ENCODE peak calls at places on chromosomes 11 and 22, in ten cellular contexts. One of them, this sample, is unnamed.

GRCh38 chr11:772429-773390 is 4.6 kb downstream of the GATD1 start:
- DNase-seq in choroid plexus epithelial cell: no peak
- DNase-seq in tibial nerve: no peak
- DNase-seq in right lobe of liver: no peak
- DNase-seq in neural progenitor cell: peak
- DNase-seq in GM12865: no peak
- DNase-seq in aorta: peak
- DNase-seq in fibroblast of mammary gland: no peak
- DNase-seq in OCI-LY7: no peak
- DNase-seq in mesenchymal stem cell: no peak
- DNase-seq in this sample: peak

GRCh38 chr22:39997421-39997820 is 2.7 kb downstream of the FAM83F start:
- DNase-seq in neural progenitor cell: no peak
- DNase-seq in fibroblast of mammary gland: no peak
- DNase-seq in aorta: no peak
- DNase-seq in choroid plexus epithelial cell: no peak
- DNase-seq in tibial nerve: no peak
- DNase-seq in mesenchymal stem cell: no peak
- DNase-seq in right lobe of liver: no peak
- DNase-seq in GM12865: no peak
- DNase-seq in OCI-LY7: no peak
- DNase-seq in this sample: no peak

GRCh38 chr22:27952779-27953178 is 33.7 kb upstream of the PITPNB start:
- DNase-seq in aorta: no peak
- DNase-seq in neural progenitor cell: no peak
- DNase-seq in OCI-LY7: no peak
- DNase-seq in fibroblast of mammary gland: peak
- DNase-seq in choroid plexus epithelial cell: peak
- DNase-seq in GM12865: no peak
- DNase-seq in right lobe of liver: no peak
- DNase-seq in tibial nerve: no peak
- DNase-seq in mesenchymal stem cell: no peak
- DNase-seq in this sample: no peak

GRCh38 chr11:75579841-75580240 is 17.8 kb downstream of the SERPINH1 start:
- DNase-seq in aorta: no peak
- DNase-seq in GM12865: no peak
- DNase-seq in choroid plexus epithelial cell: no peak
- DNase-seq in OCI-LY7: no peak
- DNase-seq in fibroblast of mammary gland: no peak
- DNase-seq in tibial nerve: no peak
- DNase-seq in right lobe of liver: no peak
- DNase-seq in mesenchymal stem cell: no peak
- DNase-seq in neural progenitor cell: no peak
- DNase-seq in this sample: no peak

GRCh38 chr22:29994027-29994715 is 86.1 kb upstream of the HORMAD2 start:
- DNase-seq in mesenchymal stem cell: peak
- DNase-seq in GM12865: no peak
- DNase-seq in OCI-LY7: no peak
- DNase-seq in aorta: no peak
- DNase-seq in neural progenitor cell: no peak
- DNase-seq in tibial nerve: no peak
- DNase-seq in fibroblast of mammary gland: peak
- DNase-seq in choroid plexus epithelial cell: peak
- DNase-seq in right lobe of liver: no peak
- DNase-seq in this sample: no peak

GRCh38 chr11:69896250-69896649 is 77.0 kb upstream of the FGF3 start:
- DNase-seq in OCI-LY7: no peak
- DNase-seq in fibroblast of mammary gland: no peak
- DNase-seq in neural progenitor cell: no peak
- DNase-seq in choroid plexus epithelial cell: no peak
- DNase-seq in aorta: no peak
- DNase-seq in mesenchymal stem cell: peak
- DNase-seq in right lobe of liver: no peak
- DNase-seq in tibial nerve: no peak
- DNase-seq in GM12865: no peak
- DNase-seq in this sample: no peak

GRCh38 chr22:25081409-25081824 is 118.2 kb upstream of the CRYBB3 start:
- DNase-seq in fibroblast of mammary gland: peak
- DNase-seq in choroid plexus epithelial cell: peak
- DNase-seq in GM12865: peak
- DNase-seq in right lobe of liver: no peak
- DNase-seq in aorta: no peak
- DNase-seq in mesenchymal stem cell: peak
- DNase-seq in OCI-LY7: peak
- DNase-seq in neural progenitor cell: peak
- DNase-seq in tibial nerve: no peak
- DNase-seq in this sample: no peak

GRCh38 chr22:30947163-30947820 is 21.3 kb downstream of the MORC2 start:
- DNase-seq in mesenchymal stem cell: no peak
- DNase-seq in neural progenitor cell: peak
- DNase-seq in GM12865: no peak
- DNase-seq in tibial nerve: no peak
- DNase-seq in aorta: peak
- DNase-seq in right lobe of liver: no peak
- DNase-seq in choroid plexus epithelial cell: no peak
- DNase-seq in OCI-LY7: no peak
- DNase-seq in fibroblast of mammary gland: no peak
- DNase-seq in this sample: no peak

GRCh38 chr22:36538529-36538928 is 9.6 kb upstream of the EIF3D start:
- DNase-seq in right lobe of liver: no peak
- DNase-seq in GM12865: no peak
- DNase-seq in OCI-LY7: no peak
- DNase-seq in choroid plexus epithelial cell: no peak
- DNase-seq in fibroblast of mammary gland: no peak
- DNase-seq in mesenchymal stem cell: no peak
- DNase-seq in aorta: no peak
- DNase-seq in neural progenitor cell: no peak
- DNase-seq in tibial nerve: no peak
- DNase-seq in this sample: no peak

GRCh38 chr11:76293189-76293631 is 86.9 kb upstream of the WNT11 start:
- DNase-seq in neural progenitor cell: no peak
- DNase-seq in OCI-LY7: no peak
- DNase-seq in fibroblast of mammary gland: no peak
- DNase-seq in right lobe of liver: no peak
- DNase-seq in mesenchymal stem cell: no peak
- DNase-seq in GM12865: peak
- DNase-seq in tibial nerve: no peak
- DNase-seq in aorta: no peak
- DNase-seq in choroid plexus epithelial cell: no peak
- DNase-seq in this sample: no peak

GRCh38 chr11:36055356-36055755 is 111.5 kb downstream of the LDLRAD3 start:
- DNase-seq in GM12865: no peak
- DNase-seq in OCI-LY7: no peak
- DNase-seq in tibial nerve: no peak
- DNase-seq in fibroblast of mammary gland: no peak
- DNase-seq in neural progenitor cell: no peak
- DNase-seq in right lobe of liver: no peak
- DNase-seq in mesenchymal stem cell: no peak
- DNase-seq in aorta: no peak
- DNase-seq in choroid plexus epithelial cell: no peak
- DNase-seq in this sample: no peak

GRCh38 chr11:116579857-116580727 is 192.7 kb downstream of the BUD13 start:
- DNase-seq in right lobe of liver: no peak
- DNase-seq in mesenchymal stem cell: no peak
- DNase-seq in neural progenitor cell: peak
- DNase-seq in tibial nerve: no peak
- DNase-seq in fibroblast of mammary gland: no peak
- DNase-seq in OCI-LY7: no peak
- DNase-seq in aorta: no peak
- DNase-seq in choroid plexus epithelial cell: no peak
- DNase-seq in GM12865: no peak
- DNase-seq in this sample: no peak

GRCh38 chr11:97722065-97722464 is 1298.7 kb upstream of the CNTN5 start:
- DNase-seq in OCI-LY7: no peak
- DNase-seq in fibroblast of mammary gland: peak
- DNase-seq in right lobe of liver: no peak
- DNase-seq in mesenchymal stem cell: peak
- DNase-seq in tibial nerve: no peak
- DNase-seq in choroid plexus epithelial cell: peak
- DNase-seq in aorta: no peak
- DNase-seq in GM12865: no peak
- DNase-seq in neural progenitor cell: no peak
- DNase-seq in this sample: no peak

GRCh38 chr11:99814738-99815137 is 794.0 kb downstream of the CNTN5 start:
- DNase-seq in mesenchymal stem cell: no peak
- DNase-seq in neural progenitor cell: no peak
- DNase-seq in choroid plexus epithelial cell: peak
- DNase-seq in GM12865: no peak
- DNase-seq in fibroblast of mammary gland: no peak
- DNase-seq in aorta: no peak
- DNase-seq in tibial nerve: no peak
- DNase-seq in OCI-LY7: no peak
- DNase-seq in right lobe of liver: no peak
- DNase-seq in this sample: no peak

GRCh38 chr11:68314203-68314885 is 2.0 kb downstream of the LRP5 start:
- DNase-seq in fibroblast of mammary gland: no peak
- DNase-seq in OCI-LY7: no peak
- DNase-seq in GM12865: no peak
- DNase-seq in choroid plexus epithelial cell: no peak
- DNase-seq in tibial nerve: no peak
- DNase-seq in mesenchymal stem cell: peak
- DNase-seq in neural progenitor cell: no peak
- DNase-seq in aorta: no peak
- DNase-seq in right lobe of liver: no peak
- DNase-seq in this sample: no peak

GRCh38 chr11:68314886-68315580 is 2.6 kb downstream of the LRP5 start:
- DNase-seq in tibial nerve: no peak
- DNase-seq in choroid plexus epithelial cell: peak
- DNase-seq in right lobe of liver: peak
- DNase-seq in neural progenitor cell: no peak
- DNase-seq in fibroblast of mammary gland: no peak
- DNase-seq in aorta: no peak
- DNase-seq in GM12865: no peak
- DNase-seq in mesenchymal stem cell: peak
- DNase-seq in OCI-LY7: no peak
- DNase-seq in this sample: peak

GRCh38 chr11:68315581-68315920 is 3.2 kb downstream of the LRP5 start:
- DNase-seq in GM12865: no peak
- DNase-seq in aorta: no peak
- DNase-seq in choroid plexus epithelial cell: no peak
- DNase-seq in fibroblast of mammary gland: no peak
- DNase-seq in mesenchymal stem cell: no peak
- DNase-seq in tibial nerve: no peak
- DNase-seq in neural progenitor cell: no peak
- DNase-seq in OCI-LY7: no peak
- DNase-seq in right lobe of liver: no peak
- DNase-seq in this sample: peak

GRCh38 chr11:68313574-68314202 is 1.3 kb downstream of the LRP5 start:
- DNase-seq in GM12865: no peak
- DNase-seq in tibial nerve: no peak
- DNase-seq in fibroblast of mammary gland: peak
- DNase-seq in mesenchymal stem cell: peak
- DNase-seq in right lobe of liver: no peak
- DNase-seq in neural progenitor cell: peak
- DNase-seq in OCI-LY7: no peak
- DNase-seq in aorta: no peak
- DNase-seq in choroid plexus epithelial cell: peak
- DNase-seq in this sample: no peak

GRCh38 chr11:68317147-68317785 is 4.9 kb downstream of the LRP5 start:
- DNase-seq in fibroblast of mammary gland: no peak
- DNase-seq in neural progenitor cell: no peak
- DNase-seq in GM12865: no peak
- DNase-seq in mesenchymal stem cell: no peak
- DNase-seq in choroid plexus epithelial cell: no peak
- DNase-seq in tibial nerve: no peak
- DNase-seq in OCI-LY7: no peak
- DNase-seq in right lobe of liver: no peak
- DNase-seq in aorta: no peak
- DNase-seq in this sample: no peak
- H3K4me3 ChIP-seq in fibroblast of mammary gland: no peak
- H3K4me3 ChIP-seq in neural progenitor cell: no peak
- H3K4me3 ChIP-seq in GM12865: no peak
- H3K4me3 ChIP-seq in mesenchymal stem cell: no peak
- H3K4me3 ChIP-seq in choroid plexus epithelial cell: no peak
- H3K4me3 ChIP-seq in tibial nerve: no peak
- H3K4me3 ChIP-seq in OCI-LY7: no peak
- H3K4me3 ChIP-seq in right lobe of liver: no peak
- H3K4me3 ChIP-seq in aorta: no peak
- H3K4me3 ChIP-seq in this sample: no peak

DNA sequence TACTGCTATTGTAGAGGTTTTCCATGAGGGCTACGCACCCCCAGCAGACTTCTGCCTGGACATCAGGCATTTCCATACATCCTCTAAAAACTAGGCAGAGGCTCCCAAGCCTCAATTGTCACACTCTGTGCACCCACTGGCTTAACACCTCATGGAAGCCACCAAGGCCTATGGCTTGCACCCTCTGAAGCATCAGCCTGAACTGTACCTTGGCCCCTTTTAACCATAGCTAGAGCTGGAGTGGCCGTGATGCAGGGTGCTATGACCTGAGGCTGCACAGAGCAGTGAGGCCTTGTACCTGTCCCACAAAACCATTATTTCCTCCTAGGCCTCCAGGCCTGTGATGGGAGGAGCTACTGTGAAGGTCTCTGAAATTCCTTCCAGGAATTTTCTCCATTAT is 33.9 kb downstream of the AAMDC start:
- DNase-seq in fibroblast of mammary gland: no peak
- DNase-seq in choroid plexus epithelial cell: no peak
- DNase-seq in mesenchymal stem cell: no peak
- DNase-seq in GM12865: no peak
- DNase-seq in tibial nerve: no peak
- DNase-seq in OCI-LY7: peak
- DNase-seq in right lobe of liver: no peak
- DNase-seq in neural progenitor cell: no peak
- DNase-seq in aorta: no peak
- DNase-seq in this sample: no peak
- H3K4me3 ChIP-seq in fibroblast of mammary gland: no peak
- H3K4me3 ChIP-seq in choroid plexus epithelial cell: no peak
- H3K4me3 ChIP-seq in mesenchymal stem cell: peak
- H3K4me3 ChIP-seq in GM12865: no peak
- H3K4me3 ChIP-seq in tibial nerve: no peak
- H3K4me3 ChIP-seq in OCI-LY7: no peak
- H3K4me3 ChIP-seq in right lobe of liver: no peak
- H3K4me3 ChIP-seq in neural progenitor cell: no peak
- H3K4me3 ChIP-seq in aorta: no peak
- H3K4me3 ChIP-seq in this sample: no peak

GRCh38 chr11:131675489-131675888 is 305.1 kb downstream of the NTM start:
- DNase-seq in tibial nerve: no peak
- DNase-seq in aorta: no peak
- DNase-seq in right lobe of liver: no peak
- DNase-seq in neural progenitor cell: no peak
- DNase-seq in fibroblast of mammary gland: peak
- DNase-seq in mesenchymal stem cell: no peak
- DNase-seq in OCI-LY7: no peak
- DNase-seq in GM12865: no peak
- DNase-seq in choroid plexus epithelial cell: peak
- DNase-seq in this sample: no peak
- H3K4me3 ChIP-seq in tibial nerve: no peak
- H3K4me3 ChIP-seq in aorta: no peak
- H3K4me3 ChIP-seq in right lobe of liver: no peak
- H3K4me3 ChIP-seq in neural progenitor cell: no peak
- H3K4me3 ChIP-seq in fibroblast of mammary gland: no peak
- H3K4me3 ChIP-seq in mesenchymal stem cell: no peak
- H3K4me3 ChIP-seq in OCI-LY7: no peak
- H3K4me3 ChIP-seq in GM12865: no peak
- H3K4me3 ChIP-seq in choroid plexus epithelial cell: no peak
- H3K4me3 ChIP-seq in this sample: no peak

DNA sequence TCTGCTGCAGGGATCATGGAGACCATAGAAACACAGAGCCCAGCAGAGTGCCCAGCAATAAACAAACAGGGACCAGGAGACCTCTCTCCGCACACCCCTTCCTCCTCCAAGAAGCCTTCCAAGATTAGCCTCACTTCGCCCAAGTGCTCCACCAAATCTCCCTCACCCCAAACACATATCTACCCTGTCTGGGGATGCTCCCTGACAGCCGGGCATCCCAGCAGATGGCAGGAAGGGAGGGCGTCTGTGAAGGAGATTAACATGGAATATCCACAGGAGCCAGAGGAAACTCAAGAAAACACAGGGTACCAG is 26.5 kb downstream of the ARAP1 start:
- DNase-seq in tibial nerve: no peak
- DNase-seq in right lobe of liver: no peak
- DNase-seq in neural progenitor cell: no peak
- DNase-seq in choroid plexus epithelial cell: no peak
- DNase-seq in aorta: no peak
- DNase-seq in OCI-LY7: no peak
- DNase-seq in GM12865: no peak
- DNase-seq in fibroblast of mammary gland: no peak
- DNase-seq in mesenchymal stem cell: no peak
- DNase-seq in this sample: no peak
- H3K4me3 ChIP-seq in tibial nerve: no peak
- H3K4me3 ChIP-seq in right lobe of liver: no peak
- H3K4me3 ChIP-seq in neural progenitor cell: no peak
- H3K4me3 ChIP-seq in choroid plexus epithelial cell: no peak
- H3K4me3 ChIP-seq in aorta: no peak
- H3K4me3 ChIP-seq in OCI-LY7: no peak
- H3K4me3 ChIP-seq in GM12865: no peak
- H3K4me3 ChIP-seq in fibroblast of mammary gland: no peak
- H3K4me3 ChIP-seq in mesenchymal stem cell: no peak
- H3K4me3 ChIP-seq in this sample: no peak

This sample was measured in pancreas.